ENCODE peak calls at places on chromosomes 1 and 21, in six cellular contexts. M is GM23248, K is SK-N-MC, T is fibroblast of lung, A is Karpas-422, U is neuronal stem cell. H is an unnamed sample.

GRCh38 chr1:34266127-34266951 is 89.6 kb downstream of the C1orf94 start:
- DNase-seq in M (peak; percentile 34), K (no peak), T (no peak), A (no peak), U (no peak), H (peak; percentile 38)

GRCh38 chr1:74356493-74356892 is 121.3 kb downstream of the TNNI3K start:
- DNase-seq in M (no peak), K (no peak), T (no peak), A (no peak), U (no peak), H (no peak)

GRCh38 chr21:36554411-36555157 is 74.7 kb upstream of the CLDN14 start:
- DNase-seq in M (no peak), K (no peak), T (no peak), A (peak; percentile 2), U (no peak), H (no peak)

GRCh38 chr21:23574932-23575331 is 2032.3 kb downstream of the MRPL39 start:
- DNase-seq in M (no peak), K (no peak), T (no peak), A (no peak), U (no peak), H (no peak)

GRCh38 chr21:42751866-42752265 is 98.4 kb downstream of the PDE9A start:
- DNase-seq in M (no peak), K (no peak), T (no peak), A (no peak), U (no peak), H (no peak)

GRCh38 chr1:216461466-216461865 is 38.2 kb upstream of the USH2A start:
- DNase-seq in M (no peak), K (no peak), T (no peak), A (no peak), U (no peak), H (no peak)

GRCh38 chr1:225580180-225581099 is 72.5 kb downstream of the ENAH start:
- DNase-seq in M (no peak), K (no peak), T (no peak), A (no peak), U (no peak), H (no peak)

GRCh38 chr1:203521071-203521794 is 27.3 kb downstream of the OPTC start:
- DNase-seq in M (peak; percentile 55), K (no peak), T (no peak), A (no peak), U (no peak), H (no peak)

GRCh38 chr1:56547473-56547872 is 31.9 kb downstream of the PLPP3 start:
- DNase-seq in M (peak; percentile 20), K (no peak), T (no peak), A (no peak), U (no peak), H (no peak)

GRCh38 chr1:52142220-52143153 is 598 bp downstream of the ZFYVE9 start:
- DNase-seq in M (peak; percentile 85), K (no peak), T (peak; percentile 54), A (peak; percentile 63), U (peak; percentile 49), H (no peak)

GRCh38 chr1:203505526-203506189 is 11.7 kb downstream of the OPTC start:
- DNase-seq in M (peak; percentile 23), K (no peak), T (no peak), A (no peak), U (no peak), H (no peak)

GRCh38 chr1:24058671-24059455 is 53.1 kb downstream of the MYOM3 start:
- DNase-seq in M (no peak), K (no peak), T (no peak), A (no peak), U (no peak), H (no peak)

GRCh38 chr1:233904979-233905415 is 521 bp downstream of the SLC35F3 start:
- DNase-seq in M (peak; percentile 6), K (no peak), T (no peak), A (no peak), U (no peak), H (no peak)

GRCh38 chr1:30942326-30942978 is 33.9 kb upstream of the SDC3 start:
- DNase-seq in M (peak; percentile 32), K (no peak), T (peak; percentile 28), A (no peak), U (no peak), H (no peak)

GRCh38 chr1:110490791-110491451 is 28.1 kb downstream of the KCNA10 start:
- DNase-seq in M (no peak), K (no peak), T (no peak), A (no peak), U (no peak), H (no peak)

GRCh38 chr1:29162476-29163138 is 19.1 kb downstream of the SRSF4 start:
- DNase-seq in M (peak; percentile 32), K (no peak), T (peak; percentile 21), A (no peak), U (no peak), H (no peak)

GRCh38 chr1:71046891-71047634 is 553 bp downstream of the PTGER3 start:
- DNase-seq in M (peak; percentile 52), K (no peak), T (no peak), A (no peak), U (no peak), H (no peak)

GRCh38 chr1:201676651-201677050 is 137.7 kb downstream of the NAV1 start:
- DNase-seq in M (no peak), K (no peak), T (no peak), A (no peak), U (no peak), H (no peak)

GRCh38 chr1:236090741-236091147 is 25.9 kb upstream of the NID1 start:
- DNase-seq in M (no peak), K (no peak), T (peak; percentile 63), A (no peak), U (no peak), H (no peak)

GRCh38 chr1:29270881-29271390 is 34.6 kb downstream of the PTPRU start:
- DNase-seq in M (no peak), K (no peak), T (peak; percentile 65), A (peak; percentile 12), U (no peak), H (no peak)

GRCh38 chr1:171784779-171785178 is 3.3 kb downstream of the METTL13 start:
- DNase-seq in M (no peak), K (no peak), T (no peak), A (no peak), U (no peak), H (no peak)

GRCh38 chr1:172414331-172414730 is 6.2 kb upstream of the C1orf105 start:
- DNase-seq in M (peak; percentile 73), K (no peak), T (no peak), A (no peak), U (no peak), H (no peak)

DNA sequence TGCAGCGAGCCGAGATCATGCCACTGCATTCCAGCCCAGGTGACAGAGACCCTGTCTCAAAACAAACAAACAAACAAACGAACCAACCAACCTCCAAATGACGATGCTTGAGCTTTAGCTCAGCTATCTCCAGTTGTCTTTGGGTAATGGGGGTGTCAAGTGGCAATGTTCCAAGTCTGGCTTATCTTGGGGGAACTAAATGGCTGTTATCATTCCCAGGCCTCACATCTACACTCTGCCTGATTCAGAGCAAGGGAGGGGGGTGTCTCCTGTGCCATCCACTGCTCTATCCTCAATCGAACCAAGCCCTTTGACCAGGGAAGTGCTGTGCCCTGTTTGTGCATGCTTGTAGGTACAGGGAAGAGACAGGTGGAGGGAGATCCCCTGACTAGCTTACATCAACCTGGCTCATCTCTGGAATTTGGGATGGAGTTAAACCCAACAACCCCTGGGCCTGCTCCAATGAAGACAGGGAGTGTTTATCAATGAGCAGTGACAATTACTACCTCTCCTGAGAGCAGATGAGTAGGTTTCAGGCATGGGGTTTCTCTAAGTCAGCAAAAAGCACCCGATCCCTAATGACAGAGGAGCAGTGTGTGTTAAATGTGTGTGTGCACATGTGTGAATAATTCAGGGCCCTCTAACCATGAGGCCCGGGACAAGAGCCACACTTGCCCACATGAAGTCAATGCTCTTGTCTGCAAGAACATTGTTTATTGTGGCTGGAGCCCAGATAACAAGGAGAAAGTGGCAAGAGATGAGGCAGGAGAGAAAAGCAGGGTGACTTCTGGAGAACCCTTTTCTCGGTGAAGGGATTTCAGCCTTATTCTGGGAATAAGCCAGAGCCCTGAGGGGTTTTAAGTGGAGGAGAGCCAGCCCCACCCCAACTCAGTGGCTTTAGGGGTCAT is 20.2 kb upstream of the IL6R start:
- DNase-seq in M (no peak), K (no peak), T (no peak), A (no peak), U (no peak), H (no peak)
- H3K9ac ChIP-seq in M (no peak overlapping the region), K (no peak overlapping the region), T (no peak overlapping the region), A (no peak overlapping the region), U (no peak overlapping the region), H (no peak overlapping the region)

DNA sequence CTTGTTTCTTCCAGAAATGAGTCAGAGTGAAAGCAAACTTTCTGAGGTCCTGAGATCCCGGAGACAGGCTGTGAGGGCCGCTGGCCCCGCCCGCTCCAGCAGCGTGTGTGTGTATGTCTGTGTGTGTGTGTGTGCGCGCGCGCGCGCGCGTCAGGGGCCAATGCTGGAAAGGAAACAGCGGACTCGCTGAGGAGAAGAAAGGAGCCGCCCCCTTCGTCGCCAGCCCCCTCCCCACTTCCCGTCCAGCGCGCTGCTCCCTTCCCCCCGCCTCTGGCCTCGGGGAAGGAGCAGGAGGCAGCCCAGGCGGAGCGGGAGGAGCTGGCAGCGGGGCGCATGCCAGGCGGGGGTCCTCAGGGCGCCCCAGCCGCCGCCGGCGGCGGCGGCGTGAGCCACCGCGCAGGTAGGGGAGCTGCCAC is at the start of gene DISC1:
- DNase-seq in M (peak; percentile 85), K (no peak), T (peak; percentile 93), A (peak; percentile 90), U (peak; percentile 83), H (no peak)
- H3K9ac ChIP-seq in M (peak within 1 kb of the TSS; percentile 48), K (peak within 1 kb of the TSS; percentile 64), T (peak within 1 kb of the TSS; percentile 53), A (peak within 1 kb of the TSS; percentile 73), U (peak within 1 kb of the TSS; percentile 94), H (peak within 1 kb of the TSS; percentile 57)

DNA sequence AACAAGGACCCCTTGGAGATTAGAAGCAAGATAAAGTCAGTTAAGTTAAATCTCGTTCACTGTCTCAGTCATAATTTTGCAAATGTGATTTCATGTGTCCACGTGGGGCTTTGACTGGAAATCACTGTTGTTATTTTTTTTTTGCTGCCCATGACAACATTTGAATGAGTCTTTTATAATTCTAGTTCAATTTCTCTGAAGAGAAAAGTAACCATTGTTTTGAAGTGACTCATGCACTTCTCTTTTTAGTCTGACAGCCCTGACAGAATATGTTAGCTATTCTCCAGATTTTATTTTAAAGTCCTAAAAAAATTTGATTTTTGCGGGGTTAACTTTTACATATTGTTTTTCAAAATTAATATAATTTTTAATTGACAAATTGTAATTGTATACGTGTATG is 30.7 kb upstream of the NLRP3 start:
- DNase-seq in M (peak; percentile 56), K (no peak), T (no peak), A (no peak), U (no peak), H (no peak)
- H3K9ac ChIP-seq in M (peak overlapping the region; percentile 16), K (no peak overlapping the region), T (no peak overlapping the region), A (no peak overlapping the region), U (no peak overlapping the region), H (no peak overlapping the region)

GRCh38 chr1:9400425-9401079 is 107.9 kb downstream of the SPSB1 start:
- DNase-seq in M (no peak), K (no peak), T (no peak), A (no peak), U (no peak), H (no peak)

GRCh38 chr1:9397984-9398526 is 105.4 kb downstream of the SPSB1 start:
- DNase-seq in M (peak; percentile 55), K (no peak), T (no peak), A (no peak), U (no peak), H (no peak)

GRCh38 chr1:9401080-9401453 is 108.4 kb downstream of the SPSB1 start:
- DNase-seq in M (no peak), K (no peak), T (no peak), A (no peak), U (no peak), H (no peak)

GRCh38 chr1:9402256-9402616 is 109.5 kb downstream of the SPSB1 start:
- DNase-seq in M (no peak), K (no peak), T (no peak), A (no peak), U (no peak), H (no peak)

GRCh38 chr1:9399510-9400424 is 107.1 kb downstream of the SPSB1 start:
- DNase-seq in M (no peak), K (no peak), T (peak; percentile 51), A (no peak), U (no peak), H (no peak)
- H3K9ac ChIP-seq in M (no peak overlapping the region), K (no peak overlapping the region), T (no peak overlapping the region), A (no peak overlapping the region), U (no peak overlapping the region), H (no peak overlapping the region)

H was measured in keratinocyte.